ENCODE peak calls at places on chromosomes 2 and 18, in four cellular contexts. E is K562, G is HepG2, P is A549. O is an unnamed sample.

GRCh38 chr2:200786826-200787225 is 24.9 kb upstream of the BZW1 start:
- DNase-seq in E (no peak), P (peak; percentile 83), G (no peak), O (no peak)

GRCh38 chr2:160105366-160105765 is 43.0 kb upstream of the PLA2R1 start:
- DNase-seq in E (no peak), P (no peak), G (no peak), O (no peak)

GRCh38 chr2:73822276-73822675 is 6.5 kb upstream of the STAMBP start:
- DNase-seq in P (no peak), G (no peak), E (no peak), O (no peak)

GRCh38 chr18:8584798-8585197 is 24.4 kb upstream of the RAB12 start:
- DNase-seq in E (no peak), G (no peak), P (no peak), O (peak; percentile 19)

GRCh38 chr18:3205239-3205638 is 14.5 kb downstream of the MYOM1 start:
- DNase-seq in P (no peak), E (no peak), G (no peak), O (no peak)

GRCh38 chr2:101116348-101116747 is 34.8 kb downstream of the TBC1D8 start:
- DNase-seq in P (no peak), G (no peak), E (no peak), O (no peak)

GRCh38 chr2:218027426-218028188 is 24.8 kb upstream of the TNS1 start:
- DNase-seq in G (no peak), P (no peak), E (no peak), O (no peak)

GRCh38 chr2:216696751-216697560 is 1.6 kb upstream of the IGFBP5 start:
- DNase-seq in P (peak; percentile 58), G (no peak), E (peak; percentile 26), O (no peak)

GRCh38 chr2:220432645-220433044 is 805.2 kb downstream of the SLC4A3 start:
- DNase-seq in E (no peak), P (no peak), G (no peak), O (no peak)

GRCh38 chr2:39128919-39129391 is 8.1 kb upstream of the SOS1 start:
- DNase-seq in P (no peak), G (peak; percentile 70), E (no peak), O (no peak)

GRCh38 chr18:75553021-75553420 is 125.5 kb upstream of the SMIM21 start:
- DNase-seq in E (no peak), G (no peak), P (no peak), O (no peak)

GRCh38 chr2:70935468-70936164 is at the start of gene ATP6V1B1:
- DNase-seq in G (peak; percentile 23), E (no peak), P (no peak), O (peak; percentile 53)

GRCh38 chr2:63544017-63544627 is 44.2 kb downstream of the WDPCP start:
- DNase-seq in P (peak; percentile 14), G (no peak), E (peak; percentile 21), O (no peak)

GRCh38 chr18:26863122-26863879 is 2.2 kb downstream of the AQP4 start:
- DNase-seq in G (no peak), P (peak; percentile 33), E (no peak), O (peak; percentile 69)

GRCh38 chr2:74873678-74874640 is 40.0 kb downstream of the HK2 start:
- DNase-seq in P (no peak), E (no peak), G (no peak), O (no peak)

GRCh38 chr2:144230452-144231085 is 289.4 kb downstream of the ZEB2 start:
- DNase-seq in E (peak; percentile 30), G (no peak), P (peak; percentile 23), O (no peak)

GRCh38 chr2:54581326-54582039 is 125.4 kb downstream of the SPTBN1 start:
- DNase-seq in G (no peak), P (no peak), E (no peak), O (no peak)

GRCh38 chr2:134269986-134270735 is 16.3 kb downstream of the MGAT5 start:
- DNase-seq in P (no peak), G (no peak), E (no peak), O (no peak)

GRCh38 chr2:152415231-152415642 is 80.3 kb downstream of the FMNL2 start:
- DNase-seq in P (no peak), E (no peak), G (peak; percentile 79), O (no peak)

GRCh38 chr2:216694201-216694825 is 1.0 kb downstream of the IGFBP5 start:
- DNase-seq in E (no peak), G (no peak), P (peak; percentile 54), O (peak; percentile 77)

DNA sequence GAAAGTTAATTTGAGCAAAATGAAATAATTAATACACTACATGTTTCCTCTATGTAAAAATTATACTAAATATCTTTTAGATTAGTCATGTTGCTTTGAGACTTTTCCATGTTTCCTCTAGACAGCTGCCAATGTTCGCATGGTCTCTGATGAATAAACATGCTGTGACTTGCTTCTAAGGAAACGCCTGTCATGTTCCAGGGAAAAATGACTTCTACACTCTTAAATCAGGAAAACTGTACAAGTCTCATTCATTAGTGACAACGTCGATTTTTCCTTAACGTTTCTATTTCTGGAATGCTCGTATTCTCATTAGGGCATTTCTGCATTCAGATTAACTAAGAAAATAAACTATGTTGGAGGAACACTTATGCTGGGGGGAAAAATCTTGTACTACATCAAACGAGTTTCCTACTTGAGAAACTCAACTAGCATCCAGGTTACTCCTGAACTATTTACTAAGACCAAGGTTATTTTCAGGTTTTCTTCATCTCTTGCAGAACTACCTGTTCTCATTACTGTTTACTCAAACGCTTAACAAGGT is 1.6 kb downstream of the COBLL1 start:
- DNase-seq in P (no peak), E (no peak), G (peak; percentile 31), O (no peak)
- TF ChIP-seq HMGXB4 in P (no peak), E (no peak), G (no peak), O (no peak)

DNA sequence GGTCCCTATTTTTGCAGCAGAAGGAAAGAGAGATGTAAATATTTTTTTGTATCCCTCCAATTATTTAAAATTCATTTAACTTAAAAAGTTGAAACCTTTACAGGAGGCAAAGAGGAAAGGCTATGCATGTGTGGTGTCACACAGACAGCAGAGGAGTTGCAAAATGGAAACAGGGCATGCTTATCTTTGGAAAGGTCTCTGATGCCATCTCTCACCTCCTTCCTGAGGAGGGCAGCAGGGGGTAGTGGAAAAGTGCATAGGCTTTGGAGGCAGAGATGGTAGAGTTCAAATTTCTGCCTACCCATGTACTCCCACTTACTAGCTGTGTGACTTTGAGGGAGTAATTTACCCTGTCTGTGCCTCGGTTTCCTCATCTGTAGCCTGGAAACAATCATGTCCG is 99.6 kb upstream of the MCFD2 start:
- DNase-seq in P (peak; percentile 46), G (peak; percentile 31), E (no peak), O (no peak)
- TF ChIP-seq HMGXB4 in P (no peak), G (no peak), E (no peak), O (no peak)

GRCh38 chr2:11260979-11261378 is 83.5 kb downstream of the ROCK2 start:
- DNase-seq in G (no peak), E (no peak), P (no peak), O (no peak)
- TF ChIP-seq HMGXB4 in G (no peak), E (no peak), P (no peak), O (no peak)

DNA sequence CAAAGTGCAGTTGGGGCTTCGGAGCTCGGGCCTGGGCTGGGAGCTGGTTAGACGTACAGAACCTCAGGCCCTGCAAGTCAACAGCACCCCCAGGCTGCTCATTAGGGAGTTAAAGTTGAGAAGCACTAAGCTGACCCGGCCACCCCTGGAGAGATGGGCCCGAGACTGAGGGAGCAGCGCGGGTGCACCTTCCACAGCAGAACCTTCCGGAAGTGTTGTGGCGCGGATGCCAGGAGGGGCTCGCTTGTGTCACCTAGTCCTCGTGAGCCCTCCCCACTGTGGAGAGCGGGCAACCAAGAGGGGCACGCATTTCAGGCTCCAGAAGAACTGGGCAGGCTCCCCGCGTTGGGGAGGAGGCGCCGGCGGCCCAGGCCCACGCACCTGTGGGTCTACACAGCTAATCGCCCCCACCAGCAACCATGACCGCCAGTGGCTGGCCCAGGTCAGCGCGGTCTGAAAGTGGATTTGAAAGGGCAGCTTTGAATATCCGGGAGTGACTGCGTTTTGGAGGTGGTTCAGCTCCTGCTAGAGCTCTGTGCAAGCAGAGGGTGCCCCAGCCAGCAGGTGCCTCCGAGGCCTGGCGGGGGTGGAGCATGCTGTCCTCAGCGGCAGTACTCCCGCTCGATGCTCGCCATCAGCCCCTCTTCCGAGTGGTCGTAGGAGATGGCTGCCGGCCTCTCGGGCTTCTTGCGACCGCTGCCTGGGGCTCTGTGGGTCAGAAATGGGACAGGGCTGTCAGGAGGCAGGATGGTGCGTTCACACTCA is 15.1 kb downstream of the KLF11 start:
- DNase-seq in G (no peak), E (peak; percentile 52), P (no peak), O (peak; percentile 25)
- TF ChIP-seq HMGXB4 in G (no peak), E (no peak), P (no peak), O (no peak)

GRCh38 chr2:17749753-17750438 is 3.7 kb downstream of the SMC6 start:
- DNase-seq in E (no peak), G (no peak), P (no peak), O (no peak)
- TF ChIP-seq HMGXB4 in E (no peak), G (no peak), P (no peak), O (no peak)